ENCODE peak calls at places on chromosomes 11 and 22, in nine cellular contexts. A, L, P, D, T, G, B, X and H are unnamed samples.

GRCh38 chr11:73409431-73409830 is 33.2 kb downstream of the RELT start:
- DNase-seq in G (no peak), D (no peak), T (no peak), P (no peak), B (no peak), A (no peak), X (no peak), L (no peak), H (no peak)

GRCh38 chr22:22397292-22397870 is 111.2 kb downstream of the ZNF280B start:
- DNase-seq in B (no peak), P (no peak), X (no peak), A (no peak), D (no peak), L (peak), G (no peak), T (peak), H (no peak)

GRCh38 chr11:33844236-33844635 is 47.6 kb downstream of the LMO2 start:
- DNase-seq in P (no peak), G (no peak), B (no peak), L (no peak), D (no peak), X (no peak), T (no peak), A (no peak), H (no peak)

GRCh38 chr22:38221407-38221806 is 19.6 kb downstream of the MAFF start:
- DNase-seq in G (no peak), L (no peak), D (no peak), T (no peak), A (no peak), B (no peak), X (no peak), P (no peak), H (no peak)

GRCh38 chr22:50045211-50046018 is 12.7 kb downstream of the TTLL8 start:
- DNase-seq in P (no peak), L (no peak), A (no peak), D (no peak), B (no peak), G (no peak), T (no peak), X (no peak), H (no peak)

GRCh38 chr11:75437966-75438659 is 5.1 kb upstream of the KLHL35 start:
- DNase-seq in B (no peak), P (no peak), T (no peak), L (no peak), D (no peak), X (no peak), A (no peak), G (no peak), H (no peak)

GRCh38 chr11:63609536-63609935 is 4.7 kb downstream of the PLAAT3 start:
- DNase-seq in P (no peak), A (no peak), T (peak), X (no peak), L (no peak), D (no peak), G (no peak), B (no peak), H (no peak)

GRCh38 chr22:47299211-47299878 is 536.9 kb downstream of the TBC1D22A start:
- DNase-seq in A (no peak), B (no peak), X (no peak), P (no peak), T (no peak), L (no peak), G (no peak), D (no peak), H (no peak)

GRCh38 chr11:119730789-119731386 is 1.9 kb upstream of the NECTIN1 start:
- DNase-seq in G (no peak), B (no peak), D (no peak), L (no peak), P (no peak), A (no peak), T (no peak), X (no peak), H (no peak)

GRCh38 chr22:36765943-36766450 is 9.9 kb downstream of the IFT27 start:
- DNase-seq in T (peak), L (no peak), G (no peak), B (no peak), X (no peak), D (no peak), A (no peak), P (no peak), H (no peak)

GRCh38 chr22:48823941-48824340 is 1003.7 kb downstream of the BRD1 start:
- DNase-seq in B (no peak), D (no peak), P (no peak), X (no peak), T (no peak), L (no peak), G (no peak), A (no peak), H (no peak)

GRCh38 chr11:97893612-97894011 is 1127.1 kb upstream of the CNTN5 start:
- DNase-seq in G (no peak), L (no peak), A (no peak), X (no peak), D (no peak), T (no peak), P (no peak), B (no peak), H (no peak)

GRCh38 chr11:134802116-134802515 is 390.1 kb upstream of the B3GAT1 start:
- DNase-seq in A (no peak), X (no peak), D (no peak), P (no peak), L (no peak), B (no peak), T (peak), G (no peak), H (no peak)

GRCh38 chr22:25054943-25055511 is 102.5 kb downstream of the KIAA1671 start:
- DNase-seq in T (no peak), X (no peak), D (no peak), A (no peak), P (no peak), G (no peak), L (no peak), B (no peak), H (no peak)

GRCh38 chr11:1026641-1027482 is 9.7 kb downstream of the MUC6 start:
- DNase-seq in X (no peak), P (no peak), B (no peak), G (no peak), T (no peak), D (no peak), A (no peak), L (no peak), H (no peak)

GRCh38 chr11:130513132-130513531 is 64.7 kb downstream of the ADAMTS15 start:
- DNase-seq in B (no peak), L (no peak), T (no peak), X (no peak), P (no peak), G (no peak), A (no peak), D (no peak), H (no peak)

GRCh38 chr11:134780486-134781155 is 368.6 kb upstream of the B3GAT1 start:
- DNase-seq in B (no peak), L (no peak), P (no peak), A (no peak), G (no peak), X (no peak), T (no peak), D (no peak), H (no peak)

GRCh38 chr22:39087098-39087497 is 9.9 kb upstream of the APOBEC3H start:
- DNase-seq in T (no peak), X (no peak), L (no peak), G (no peak), A (no peak), B (no peak), P (no peak), D (no peak), H (no peak)

GRCh38 chr11:2561283-2562180 is 116.7 kb downstream of the KCNQ1 start:
- DNase-seq in B (no peak), X (no peak), G (peak), L (no peak), T (no peak), P (no peak), D (no peak), A (no peak), H (no peak)

GRCh38 chr11:64353101-64353738 is 5.7 kb upstream of the RPS6KA4 start:
- DNase-seq in L (no peak), X (no peak), T (no peak), D (no peak), P (no peak), A (no peak), G (no peak), B (no peak), H (no peak)

GRCh38 chr11:11179239-11179638 is 173.8 kb downstream of the CSNK2A3 start:
- DNase-seq in D (no peak), B (no peak), T (peak), X (no peak), P (no peak), A (no peak), L (peak), G (no peak), H (peak)

GRCh38 chr11:70586261-70587094 is 188.1 kb downstream of the CTTN start:
- DNase-seq in L (no peak), B (no peak), P (no peak), A (no peak), G (no peak), X (no peak), T (no peak), D (no peak), H (no peak)